ENCODE peak calls at places on chromosomes 6 and 20, in six cellular contexts. S is astrocyte; Q is cardiac muscle cell; X is naive thymus-derived CD8-positive, alpha-beta T cell; M is GM12865; F is mucosa of gallbladder. C is an unnamed sample.

GRCh38 chr6:125174626-125175025 is 21.1 kb downstream of the TPD52L1 start:
- DNase-seq in F (no peak), X (no peak), M (no peak), S (no peak), Q (no peak), C (no peak)

GRCh38 chr6:75932067-75932466 is 140.4 kb downstream of the IMPG1 start:
- DNase-seq in X (no peak), S (no peak), M (peak), F (no peak), Q (peak), C (peak)

GRCh38 chr6:111806561-111807497 is 66.4 kb downstream of the FYN start:
- DNase-seq in F (no peak), Q (no peak), S (peak), X (no peak), M (no peak), C (no peak)

GRCh38 chr6:159267165-159267564 is 98.0 kb downstream of the FNDC1 start:
- DNase-seq in S (no peak), X (no peak), Q (peak), M (peak), F (no peak), C (peak)

GRCh38 chr20:48734104-48734749 is 93.6 kb downstream of the PREX1 start:
- DNase-seq in X (no peak), Q (no peak), F (no peak), S (no peak), M (no peak), C (no peak)

GRCh38 chr6:25290306-25291060 is 11.3 kb downstream of the CARMIL1 start:
- DNase-seq in M (no peak), Q (no peak), F (no peak), X (no peak), S (no peak), C (no peak)

GRCh38 chr20:45946149-45946970 is 11.9 kb downstream of the PCIF1 start:
- DNase-seq in S (peak), Q (peak), F (peak), X (no peak), M (no peak), C (peak)

GRCh38 chr20:10596726-10597125 is 77.1 kb downstream of the JAG1 start:
- DNase-seq in S (peak), X (no peak), M (no peak), F (no peak), Q (peak), C (peak)

GRCh38 chr20:56688106-56688505 is 59.0 kb downstream of the TFAP2C start:
- DNase-seq in M (no peak), Q (no peak), X (no peak), S (no peak), F (no peak), C (no peak)

GRCh38 chr20:49685809-49686208 is 27.9 kb downstream of the B4GALT5 start:
- DNase-seq in F (no peak), S (peak), X (no peak), Q (peak), M (no peak), C (peak)

GRCh38 chr20:52192296-52193007 is 873 bp upstream of the ZFP64 start:
- DNase-seq in X (no peak), S (no peak), M (peak), Q (no peak), F (peak), C (peak)

GRCh38 chr6:145017051-145017450 is 718.3 kb downstream of the EPM2A start:
- DNase-seq in X (no peak), S (no peak), F (no peak), Q (no peak), M (no peak), C (no peak)